ENCODE peak calls at places on chromosomes 6 and 20, in six cellular contexts. Z is colonic mucosa, G is transverse colon, F is mammary epithelial cell, J is tibial nerve, M is pancreas. X is an unnamed sample.

GRCh38 chr6:47147175-47147727 is 105.1 kb upstream of the ADGRF1 start:
- DNase-seq in J (no peak), M (no peak), F (no peak), Z (no peak), G (no peak), X (no peak)

GRCh38 chr20:45077559-45077958 is 23.4 kb downstream of the KCNS1 start:
- DNase-seq in J (no peak), Z (no peak), M (no peak), G (no peak), F (no peak), X (no peak)

GRCh38 chr20:53617791-53618489 is 24.3 kb upstream of the ZNF217 start:
- DNase-seq in M (no peak), J (no peak), G (no peak), F (no peak), Z (no peak), X (no peak)

GRCh38 chr6:118335325-118335724 is 212.8 kb upstream of the PLN start:
- DNase-seq in M (no peak), F (no peak), J (no peak), Z (no peak), G (no peak), X (no peak)

GRCh38 chr6:110066091-110066490 is 88.0 kb downstream of the GPR6 start:
- DNase-seq in F (no peak), Z (no peak), J (no peak), G (no peak), M (no peak), X (no peak)

GRCh38 chr6:4775591-4776492 is at the start of gene CDYL:
- DNase-seq in M (peak; percentile 94), F (peak; percentile 84), J (peak; percentile 64), G (peak; percentile 92), Z (peak; percentile 87), X (peak; percentile 63)

GRCh38 chr20:21684671-21685070 is 20.8 kb upstream of the PAX1 start:
- DNase-seq in Z (no peak), G (no peak), J (no peak), M (no peak), F (no peak), X (no peak)

GRCh38 chr20:2396241-2396814 is 15.6 kb downstream of the TGM6 start:
- DNase-seq in G (no peak), Z (no peak), J (no peak), M (no peak), F (no peak), X (no peak)

GRCh38 chr6:84428300-84428907 is 201.0 kb upstream of the CEP162 start:
- DNase-seq in F (peak; percentile 24), J (peak; percentile 41), Z (peak; percentile 21), G (peak; percentile 11), M (no peak), X (no peak)

GRCh38 chr6:168700880-168701279 is 259.9 kb downstream of the SMOC2 start:
- DNase-seq in G (peak; percentile 26), J (no peak), Z (no peak), F (no peak), M (no peak), X (no peak)

GRCh38 chr20:10065154-10065833 is 30.5 kb downstream of the ANKEF1 start:
- DNase-seq in G (no peak), M (no peak), J (no peak), Z (no peak), F (peak; percentile 40), X (no peak)

GRCh38 chr6:139373154-139373927 is 1.1 kb downstream of the CITED2 start:
- DNase-seq in J (peak; percentile 32), F (peak; percentile 63), M (peak; percentile 88), Z (peak; percentile 68), G (peak; percentile 74), X (peak; percentile 58)

GRCh38 chr20:10414982-10415650 is 18.9 kb downstream of the MKKS start:
- DNase-seq in Z (no peak), F (peak; percentile 83), G (no peak), J (no peak), M (no peak), X (no peak)

GRCh38 chr20:57651977-57652864 is 32.0 kb upstream of the ZBP1 start:
- DNase-seq in M (peak; percentile 69), F (no peak), G (no peak), J (no peak), Z (peak; percentile 16), X (peak; percentile 33)

GRCh38 chr20:32592022-32592421 is 6.9 kb upstream of the NOL4L start:
- DNase-seq in J (no peak), F (no peak), Z (no peak), G (no peak), M (no peak), X (no peak)

GRCh38 chr20:54668271-54669053 is 193.1 kb downstream of the DOK5 start:
- DNase-seq in M (peak; percentile 41), J (no peak), G (peak; percentile 10), Z (no peak), F (no peak), X (no peak)

GRCh38 chr6:90677440-90677839 is 90.6 kb upstream of the MAP3K7 start:
- DNase-seq in M (no peak), F (no peak), J (no peak), G (no peak), Z (no peak), X (no peak)

GRCh38 chr20:31568041-31568731 is 36.9 kb upstream of the ID1 start:
- DNase-seq in G (no peak), F (no peak), M (peak; percentile 66), J (no peak), Z (no peak), X (no peak)

GRCh38 chr20:31565699-31566331 is 39.3 kb upstream of the ID1 start:
- DNase-seq in G (peak; percentile 27), M (no peak), F (peak; percentile 96), Z (no peak), J (no peak), X (no peak)

GRCh38 chr20:31566332-31566657 is 38.8 kb upstream of the ID1 start:
- DNase-seq in Z (no peak), G (no peak), J (no peak), M (no peak), F (no peak), X (no peak)

GRCh38 chr20:31567380-31567720 is 37.7 kb upstream of the ID1 start:
- DNase-seq in Z (no peak), J (no peak), F (no peak), G (no peak), M (no peak), X (no peak)

GRCh38 chr20:31566658-31567379 is 38.3 kb upstream of the ID1 start:
- DNase-seq in F (peak; percentile 85), G (peak; percentile 44), M (peak; percentile 69), J (no peak), Z (no peak), X (no peak)
- TF ChIP-seq CTCF in F (peak; percentile 37), G (no peak), M (no peak), J (no peak), Z (no peak), X (no peak)

DNA sequence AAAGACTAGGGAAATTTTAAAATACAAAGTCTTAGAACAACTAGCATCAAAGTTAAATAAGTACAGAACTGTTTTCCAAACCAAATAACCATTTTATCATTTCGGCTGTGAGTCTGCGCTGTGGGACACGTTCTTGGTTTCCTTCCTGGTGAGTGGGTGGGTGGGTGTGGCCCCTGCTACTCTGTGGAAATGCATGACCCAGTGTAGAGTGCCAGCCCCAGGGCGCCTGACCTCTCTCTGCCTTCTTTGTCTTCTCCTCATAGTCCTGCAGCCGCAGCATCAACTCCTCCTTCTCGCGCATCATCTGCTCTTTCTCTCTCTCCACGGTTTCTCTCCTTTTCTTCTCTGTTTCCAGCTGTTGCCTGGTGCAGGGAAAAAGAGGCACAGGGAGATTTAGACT is 48.6 kb downstream of the EZR start:
- DNase-seq in F (no peak), G (no peak), M (no peak), J (peak; percentile 54), Z (no peak), X (no peak)
- H3K27ac ChIP-seq in F (no peak overlapping the region), G (no peak overlapping the region), M (no peak overlapping the region), J (peak overlapping the region; percentile 72), Z (no peak overlapping the region), X (no peak overlapping the region)

GRCh38 chr6:155340464-155341129 is 26.3 kb upstream of the TFB1M start:
- DNase-seq in Z (no peak), G (no peak), M (no peak), J (no peak), F (peak; percentile 56), X (no peak)
- H3K4me3 ChIP-seq in Z (no peak overlapping the region), G (no peak overlapping the region), M (no peak overlapping the region), J (no peak overlapping the region), F (no peak overlapping the region), X (no peak overlapping the region)

GRCh38 chr6:112342511-112342910 is 4.6 kb upstream of the RFPL4B start:
- DNase-seq in Z (no peak), F (no peak), G (no peak), J (no peak), M (no peak), X (no peak)

GRCh38 chr6:112335736-112336135 is 11.4 kb upstream of the RFPL4B start:
- DNase-seq in Z (no peak), G (no peak), J (no peak), F (no peak), M (no peak), X (no peak)

GRCh38 chr6:112338310-112338709 is 8.8 kb upstream of the RFPL4B start:
- DNase-seq in F (peak; percentile 4), G (no peak), M (no peak), Z (no peak), J (no peak), X (no peak)

GRCh38 chr6:112332274-112332673 is 14.9 kb upstream of the RFPL4B start:
- DNase-seq in F (no peak), G (no peak), Z (no peak), M (no peak), J (no peak), X (no peak)

DNA sequence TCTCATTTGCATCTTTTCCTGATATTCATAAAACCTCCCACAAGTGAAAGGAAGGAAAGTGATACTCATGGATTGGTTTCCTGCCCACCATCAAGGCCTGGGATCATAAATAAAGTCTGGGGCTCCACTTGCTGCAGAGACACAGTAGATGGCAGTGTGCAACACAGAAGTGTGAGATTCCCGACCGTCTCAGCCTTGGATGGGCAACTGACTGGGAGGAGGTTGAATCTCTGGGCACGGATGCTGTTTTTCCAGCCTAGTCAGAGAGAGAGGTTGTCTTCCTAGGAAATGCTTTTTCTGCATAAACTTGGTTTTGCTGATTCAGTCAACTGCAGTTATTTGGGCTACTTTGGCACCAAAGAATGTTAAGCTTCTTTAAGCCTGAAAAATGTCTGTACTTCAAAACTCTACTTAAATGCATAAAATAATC is 9.9 kb upstream of the RFPL4B start:
- DNase-seq in M (no peak), J (peak; percentile 47), G (no peak), F (peak; percentile 52), Z (peak; percentile 32), X (peak; percentile 45)
- TF ChIP-seq CTCF in M (peak; percentile 36), J (peak; percentile 77), G (peak; percentile 32), F (peak; percentile 84), Z (peak; percentile 20), X (peak; percentile 62)

GRCh38 chr6:2875840-2876207 is 27.3 kb downstream of the SERPINB9 start:
- DNase-seq in M (peak; percentile 80), Z (peak; percentile 64), F (no peak), G (peak; percentile 59), J (no peak), X (no peak)
- H3K27ac ChIP-seq in M (peak overlapping the region; percentile 49), Z (peak overlapping the region; percentile 80), F (no peak overlapping the region), G (peak overlapping the region; percentile 82), J (peak overlapping the region; percentile 83), X (no peak overlapping the region)

GRCh38 chr6:37059344-37060194 is 54.1 kb downstream of the FGD2 start:
- DNase-seq in M (no peak), J (no peak), Z (peak; percentile 62), F (peak; percentile 98), G (peak; percentile 75), X (no peak)
- H3K4me3 ChIP-seq in M (no peak overlapping the region), J (no peak overlapping the region), Z (no peak overlapping the region), F (no peak overlapping the region), G (no peak overlapping the region), X (no peak overlapping the region)